ENCODE peak calls at places on chromosomes 5 and 9, in five cellular contexts. A is colonic mucosa; T is naive thymus-derived CD4-positive, alpha-beta T cell; B is SJSA1; L is A549. U is an unnamed sample.
A peak's percentile ranks its signal among the peaks of the same experiment; 100 is the strongest.

GRCh38 chr9:131258698-131259431 is 17.4 kb downstream of the FAM78A start:
- DNase-seq in A (no peak), T (no peak), B (no peak), L (no peak), U (no peak)

GRCh38 chr5:93079046-93079445 is 502.0 kb downstream of the NR2F1-AS1 start:
- DNase-seq in A (no peak), T (no peak), B (no peak), L (no peak), U (no peak)

GRCh38 chr5:138467711-138468132 is 2.4 kb downstream of the EGR1 start:
- DNase-seq in A (no peak), T (no peak), B (no peak), L (no peak), U (no peak)

GRCh38 chr9:128162215-128163026 is 2.4 kb downstream of the BBLN start:
- DNase-seq in A (no peak), T (no peak), B (no peak), L (no peak), U (peak; percentile 34)

GRCh38 chr5:178115835-178116405 is 2.6 kb downstream of the N4BP3 start:
- DNase-seq in A (no peak), T (no peak), B (no peak), L (no peak), U (no peak)

GRCh38 chr9:16653491-16654407 is 216.7 kb downstream of the BNC2 start:
- DNase-seq in A (no peak), T (no peak), B (no peak), L (no peak), U (no peak)

GRCh38 chr5:160083012-160083436 is 36.2 kb downstream of the PWWP2A start:
- DNase-seq in A (no peak), T (no peak), B (peak; percentile 81), L (no peak), U (no peak)

GRCh38 chr5:103744159-103744558 is 181.6 kb upstream of the NUDT12 start:
- DNase-seq in A (no peak), T (no peak), B (no peak), L (no peak), U (no peak)

GRCh38 chr5:154206291-154206690 is 15.8 kb downstream of the GALNT10 start:
- DNase-seq in A (no peak), T (no peak), B (no peak), L (no peak), U (no peak)

GRCh38 chr5:143124593-143124992 is 278.9 kb downstream of the NR3C1 start:
- DNase-seq in A (no peak), T (no peak), B (no peak), L (no peak), U (no peak)

GRCh38 chr5:157215826-157216167 is 35.2 kb downstream of the ITK start:
- DNase-seq in A (no peak), T (no peak), B (no peak), L (no peak), U (no peak)

GRCh38 chr9:121013911-121014310 is 36.2 kb downstream of the C5 start:
- DNase-seq in A (no peak), T (no peak), B (no peak), L (no peak), U (no peak)

GRCh38 chr5:95864944-95865504 is 42.5 kb upstream of the GLRX start:
- DNase-seq in A (peak; percentile 54), T (no peak), B (peak; percentile 12), L (no peak), U (no peak)

GRCh38 chr5:80481019-80481893 is 6.6 kb upstream of the FAM151B start:
- DNase-seq in A (peak; percentile 60), T (no peak), B (peak; percentile 44), L (peak; percentile 44), U (no peak)

GRCh38 chr5:168449166-168449565 is 37.1 kb upstream of the RARS1 start:
- DNase-seq in A (no peak), T (no peak), B (no peak), L (no peak), U (no peak)

GRCh38 chr5:172646716-172647285 is 5.7 kb downstream of the NEURL1B start:
- DNase-seq in A (peak; percentile 49), T (no peak), B (no peak), L (peak; percentile 73), U (peak; percentile 66)

GRCh38 chr9:77021928-77022782 is 2.7 kb downstream of the FOXB2 start:
- DNase-seq in A (no peak), T (no peak), B (no peak), L (no peak), U (no peak)

GRCh38 chr9:69223605-69224004 is 49.5 kb downstream of the TJP2 start:
- DNase-seq in A (no peak), T (no peak), B (peak; percentile 56), L (peak; percentile 64), U (peak; percentile 37)

GRCh38 chr5:119996128-119996527 is 366.8 kb downstream of the FAM170A start:
- DNase-seq in A (no peak), T (no peak), B (no peak), L (no peak), U (no peak)

GRCh38 chr9:131555841-131556673 is 10.7 kb downstream of the PRRT1B start:
- DNase-seq in A (no peak), T (no peak), B (no peak), L (no peak), U (no peak)

GRCh38 chr5:149405550-149406202 is 26.6 kb upstream of the IL17B start:
- DNase-seq in A (no peak), T (no peak), B (no peak), L (no peak), U (no peak)

GRCh38 chr9:17116400-17116837 is 18.4 kb upstream of the CNTLN start:
- DNase-seq in A (no peak), T (no peak), B (no peak), L (peak; percentile 31), U (no peak)

GRCh38 chr5:116577064-116577788 is 2.6 kb upstream of the SEMA6A start:
- DNase-seq in A (no peak), T (no peak), B (no peak), L (no peak), U (no peak)

GRCh38 chr9:112885324-112885723 is 5.4 kb downstream of the SLC46A2 start:
- DNase-seq in A (no peak), T (no peak), B (no peak), L (no peak), U (no peak)

GRCh38 chr5:95822408-95823240 is at the start of gene GLRX:
- DNase-seq in A (peak; percentile 90), T (no peak), B (peak; percentile 66), L (peak; percentile 88), U (peak; percentile 75)

GRCh38 chr5:138819065-138819464 is 56.1 kb downstream of the LRRTM2 start:
- DNase-seq in A (no peak), T (no peak), B (no peak), L (no peak), U (no peak)

GRCh38 chr9:19127881-19128719 is 808 bp upstream of the PLIN2 start:
- DNase-seq in A (peak; percentile 50), T (peak; percentile 12), B (no peak), L (no peak), U (peak; percentile 16)

DNA sequence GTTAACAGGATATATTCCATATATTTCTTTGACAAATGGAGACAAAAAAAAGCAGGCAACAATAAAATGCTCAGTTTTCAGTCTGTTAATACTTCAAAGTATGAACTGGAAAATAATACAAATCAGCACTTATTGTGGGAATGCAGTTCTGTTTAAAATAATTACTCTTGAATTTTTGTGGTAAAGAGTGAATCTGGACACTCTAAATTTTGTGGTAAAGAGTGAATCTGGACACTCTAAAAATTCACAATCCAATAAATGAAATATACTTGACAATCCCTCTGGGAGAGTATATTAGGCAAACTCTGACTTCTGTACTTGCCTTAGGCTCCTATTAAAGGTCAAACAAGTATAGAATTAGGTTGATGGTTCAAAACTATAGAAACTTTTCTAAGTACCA is 141.9 kb upstream of the RASA1 start:
- DNase-seq in A (no peak), T (no peak), B (no peak), L (no peak), U (no peak)
- H3K27ac ChIP-seq in A (no peak overlapping the region), T (no peak overlapping the region), B (no peak overlapping the region), L (no peak overlapping the region), U (no peak overlapping the region)

DNA sequence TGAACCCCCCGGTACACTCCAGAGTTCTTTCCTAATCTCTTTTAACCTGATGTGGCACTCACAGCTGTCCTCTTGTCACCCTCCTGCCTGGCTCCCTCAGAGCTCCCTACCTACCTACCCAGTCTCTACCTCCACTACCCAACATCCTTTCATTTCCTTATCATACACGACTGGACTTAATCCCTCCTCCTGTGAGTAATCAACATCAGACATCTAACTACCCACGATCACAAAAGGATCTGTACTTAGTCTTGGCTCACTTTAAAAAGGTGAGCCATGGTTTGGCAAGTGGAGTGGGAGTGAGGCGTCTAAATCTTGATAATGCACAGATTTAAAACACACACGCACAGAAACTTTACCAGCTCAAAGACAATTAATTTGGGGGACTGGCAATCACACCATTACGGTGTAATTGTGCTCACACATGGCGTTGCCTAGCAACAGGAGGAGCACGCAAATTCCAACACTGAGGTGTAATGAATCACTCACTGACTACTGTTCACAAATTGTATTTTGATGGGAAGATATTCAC is 235.9 kb downstream of the EPB41L4A start:
- DNase-seq in A (no peak), T (no peak), B (no peak), L (no peak), U (no peak)
- H3K4me3 ChIP-seq in A (no peak overlapping the region), T (no peak overlapping the region), B (no peak overlapping the region), L (no peak overlapping the region), U (no peak overlapping the region)

GRCh38 chr9:224540-225520 is 10.2 kb downstream of the DOCK8 start:
- DNase-seq in A (no peak), T (no peak), B (no peak), L (no peak), U (no peak)

GRCh38 chr9:223167-223566 is 8.5 kb downstream of the DOCK8 start:
- DNase-seq in A (no peak), T (no peak), B (no peak), L (no peak), U (no peak)

GRCh38 chr9:219670-220365 is 5.2 kb downstream of the DOCK8 start:
- DNase-seq in A (no peak), T (no peak), B (no peak), L (no peak), U (peak; percentile 16)

GRCh38 chr9:227882-228281 is 13.2 kb downstream of the DOCK8 start:
- DNase-seq in A (no peak), T (no peak), B (no peak), L (no peak), U (no peak)

DNA sequence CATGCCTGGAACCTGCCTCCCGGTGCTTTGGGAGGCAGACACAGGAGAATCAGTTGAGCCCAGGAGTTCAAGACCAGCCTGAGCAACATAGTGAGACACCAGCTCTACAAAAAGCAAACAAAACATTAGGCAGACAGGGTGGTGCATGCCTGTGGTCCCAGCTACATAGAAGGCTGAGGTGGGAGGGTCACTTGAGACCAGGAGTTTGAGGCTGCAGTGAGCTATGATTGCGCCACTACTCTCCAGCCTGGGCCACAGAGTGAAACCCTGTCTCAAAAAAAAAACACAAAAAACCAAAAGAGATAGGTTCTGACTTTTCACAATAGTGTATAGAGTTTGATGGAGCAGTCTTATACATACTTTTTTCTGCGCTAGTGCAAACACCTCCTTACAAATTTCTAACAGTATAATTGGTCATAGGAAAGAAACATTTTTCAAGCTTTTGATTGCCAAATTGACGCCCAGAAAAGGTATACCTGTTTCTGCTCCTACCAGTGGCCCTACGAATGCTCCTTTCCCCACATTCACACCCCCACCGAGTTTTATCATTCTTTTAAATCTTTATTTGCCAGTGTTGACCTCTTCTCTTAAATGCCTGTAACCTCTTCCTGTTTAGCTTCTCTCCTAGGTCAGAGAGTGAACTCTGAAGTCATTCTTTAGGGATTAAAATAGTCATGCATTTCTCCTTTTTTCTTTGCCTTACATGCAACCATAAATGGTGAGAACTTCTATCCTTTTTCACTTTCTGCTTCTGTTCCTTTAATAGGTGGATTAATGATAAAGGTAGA is 7.5 kb downstream of the DOCK8 start:
- DNase-seq in A (no peak), T (no peak), B (no peak), L (no peak), U (no peak)
- H3K27ac ChIP-seq in A (no peak overlapping the region), T (no peak overlapping the region), B (no peak overlapping the region), L (no peak overlapping the region), U (no peak overlapping the region)

GRCh38 chr5:7394889-7395431 is 978 bp upstream of the ADCY2 start:
- DNase-seq in A (no peak), T (no peak), B (no peak), L (no peak), U (no peak)
- H3K4me3 ChIP-seq in A (peak overlapping the region; percentile 3), T (no peak overlapping the region), B (no peak overlapping the region), L (no peak overlapping the region), U (peak overlapping the region; percentile 17)